ENCODE peak calls at places on chromosomes 11 and 22, in five cellular contexts. One of them, this sample, is unnamed.

GRCh38 chr11:11468919-11469318 is 115.9 kb upstream of the CSNK2A3 start:
- DNase-seq in ovary: no peak
- DNase-seq in IMR-90: peak; percentile 62
- DNase-seq in fibroblast of lung: peak; percentile 25
- DNase-seq in left ventricle myocardium inferior: no peak
- DNase-seq in this sample: no peak

GRCh38 chr11:102678022-102678421 is 27.5 kb downstream of the MMP27 start:
- DNase-seq in fibroblast of lung: no peak
- DNase-seq in left ventricle myocardium inferior: no peak
- DNase-seq in ovary: no peak
- DNase-seq in IMR-90: no peak
- DNase-seq in this sample: no peak

GRCh38 chr11:66112640-66113098 is 42.6 kb downstream of the PACS1 start:
- DNase-seq in fibroblast of lung: peak; percentile 43
- DNase-seq in IMR-90: peak; percentile 76
- DNase-seq in ovary: no peak
- DNase-seq in left ventricle myocardium inferior: no peak
- DNase-seq in this sample: peak; percentile 66

GRCh38 chr11:58592760-58593472 is 14.1 kb downstream of the ZFP91 start:
- DNase-seq in ovary: no peak
- DNase-seq in IMR-90: no peak
- DNase-seq in left ventricle myocardium inferior: no peak
- DNase-seq in fibroblast of lung: no peak
- DNase-seq in this sample: no peak

GRCh38 chr11:66443602-66444001 is 5.0 kb upstream of the MRPL11 start:
- DNase-seq in left ventricle myocardium inferior: no peak
- DNase-seq in fibroblast of lung: peak; percentile 79
- DNase-seq in ovary: no peak
- DNase-seq in IMR-90: peak; percentile 92
- DNase-seq in this sample: peak; percentile 93

GRCh38 chr11:116638463-116638862 is 134.3 kb downstream of the BUD13 start:
- DNase-seq in fibroblast of lung: no peak
- DNase-seq in IMR-90: no peak
- DNase-seq in ovary: no peak
- DNase-seq in left ventricle myocardium inferior: no peak
- DNase-seq in this sample: no peak

GRCh38 chr11:68538025-68538424 is 77.5 kb downstream of the PPP6R3 start:
- DNase-seq in ovary: no peak
- DNase-seq in fibroblast of lung: no peak
- DNase-seq in IMR-90: no peak
- DNase-seq in left ventricle myocardium inferior: no peak
- DNase-seq in this sample: no peak

GRCh38 chr11:9001736-9002135 is 2.1 kb downstream of the NRIP3 start:
- DNase-seq in IMR-90: peak; percentile 95
- DNase-seq in fibroblast of lung: peak; percentile 68
- DNase-seq in ovary: no peak
- DNase-seq in left ventricle myocardium inferior: no peak
- DNase-seq in this sample: peak; percentile 48

GRCh38 chr11:124582565-124582964 is 12.8 kb downstream of the OR8A1 start:
- DNase-seq in IMR-90: no peak
- DNase-seq in ovary: no peak
- DNase-seq in fibroblast of lung: no peak
- DNase-seq in left ventricle myocardium inferior: no peak
- DNase-seq in this sample: no peak

GRCh38 chr11:10731064-10731680 is 19.9 kb upstream of the CTR9 start:
- DNase-seq in fibroblast of lung: no peak
- DNase-seq in IMR-90: peak; percentile 36
- DNase-seq in left ventricle myocardium inferior: no peak
- DNase-seq in ovary: no peak
- DNase-seq in this sample: no peak

GRCh38 chr11:91742155-91742554 is 482.5 kb upstream of the FAT3 start:
- DNase-seq in ovary: no peak
- DNase-seq in fibroblast of lung: no peak
- DNase-seq in left ventricle myocardium inferior: no peak
- DNase-seq in IMR-90: no peak
- DNase-seq in this sample: no peak

GRCh38 chr11:118619444-118620205 is 12.2 kb downstream of the PHLDB1 start:
- DNase-seq in ovary: peak; percentile 56
- DNase-seq in fibroblast of lung: peak; percentile 96
- DNase-seq in IMR-90: peak; percentile 98
- DNase-seq in left ventricle myocardium inferior: no peak
- DNase-seq in this sample: peak; percentile 88

GRCh38 chr11:129451524-129451923 is 75.9 kb downstream of the BARX2 start:
- DNase-seq in ovary: no peak
- DNase-seq in left ventricle myocardium inferior: no peak
- DNase-seq in fibroblast of lung: no peak
- DNase-seq in IMR-90: no peak
- DNase-seq in this sample: no peak

GRCh38 chr11:86735462-86736302 is 63.3 kb upstream of the ME3 start:
- DNase-seq in left ventricle myocardium inferior: no peak
- DNase-seq in fibroblast of lung: peak; percentile 63
- DNase-seq in ovary: no peak
- DNase-seq in IMR-90: peak; percentile 82
- DNase-seq in this sample: no peak

GRCh38 chr11:126748097-126748756 is 252.3 kb downstream of the KIRREL3 start:
- DNase-seq in ovary: no peak
- DNase-seq in fibroblast of lung: no peak
- DNase-seq in left ventricle myocardium inferior: no peak
- DNase-seq in IMR-90: no peak
- DNase-seq in this sample: no peak

GRCh38 chr11:93895106-93895862 is 44.9 kb upstream of the VSTM5 start:
- DNase-seq in left ventricle myocardium inferior: no peak
- DNase-seq in ovary: peak; percentile 39
- DNase-seq in IMR-90: peak; percentile 82
- DNase-seq in fibroblast of lung: peak; percentile 75
- DNase-seq in this sample: peak; percentile 85

GRCh38 chr22:47995718-47996117 is 1233.3 kb downstream of the TBC1D22A start:
- DNase-seq in IMR-90: no peak
- DNase-seq in ovary: no peak
- DNase-seq in left ventricle myocardium inferior: no peak
- DNase-seq in fibroblast of lung: no peak
- DNase-seq in this sample: no peak

GRCh38 chr11:19389787-19390303 is 149.1 kb upstream of the E2F8 start:
- DNase-seq in left ventricle myocardium inferior: no peak
- DNase-seq in fibroblast of lung: peak; percentile 85
- DNase-seq in ovary: peak; percentile 31
- DNase-seq in IMR-90: peak; percentile 27
- DNase-seq in this sample: no peak

GRCh38 chr22:36067237-36067558 is 38.6 kb upstream of the RBFOX2 start:
- DNase-seq in IMR-90: no peak
- DNase-seq in fibroblast of lung: no peak
- DNase-seq in ovary: no peak
- DNase-seq in left ventricle myocardium inferior: no peak
- DNase-seq in this sample: no peak

GRCh38 chr22:24330636-24331035 is 60.0 kb downstream of the SPECC1L start:
- DNase-seq in fibroblast of lung: no peak
- DNase-seq in ovary: no peak
- DNase-seq in left ventricle myocardium inferior: no peak
- DNase-seq in IMR-90: no peak
- DNase-seq in this sample: no peak

GRCh38 chr11:18135308-18135707 is 2.9 kb downstream of the MRGPRX3 start:
- DNase-seq in fibroblast of lung: no peak
- DNase-seq in ovary: no peak
- DNase-seq in IMR-90: no peak
- DNase-seq in left ventricle myocardium inferior: no peak
- DNase-seq in this sample: no peak

GRCh38 chr11:103601230-103601846 is 435.1 kb upstream of the DDI1 start:
- DNase-seq in ovary: no peak
- DNase-seq in fibroblast of lung: peak; percentile 77
- DNase-seq in left ventricle myocardium inferior: no peak
- DNase-seq in IMR-90: peak; percentile 74
- DNase-seq in this sample: peak; percentile 44

GRCh38 chr22:36823177-36823839 is 6.5 kb upstream of the PVALB start:
- DNase-seq in left ventricle myocardium inferior: no peak
- DNase-seq in fibroblast of lung: no peak
- DNase-seq in IMR-90: peak; percentile 5
- DNase-seq in ovary: no peak
- DNase-seq in this sample: no peak

GRCh38 chr11:1263036-1263435 is 40.2 kb downstream of the MUC5B start:
- DNase-seq in left ventricle myocardium inferior: no peak
- DNase-seq in fibroblast of lung: no peak
- DNase-seq in ovary: no peak
- DNase-seq in IMR-90: no peak
- DNase-seq in this sample: no peak

GRCh38 chr11:1262172-1263006 is 39.5 kb downstream of the MUC5B start:
- DNase-seq in fibroblast of lung: peak; percentile 91
- DNase-seq in left ventricle myocardium inferior: peak; percentile 89
- DNase-seq in IMR-90: peak; percentile 89
- DNase-seq in ovary: peak; percentile 91
- DNase-seq in this sample: peak; percentile 56

GRCh38 chr11:1260620-1261019 is 37.8 kb downstream of the MUC5B start:
- DNase-seq in left ventricle myocardium inferior: no peak
- DNase-seq in ovary: no peak
- DNase-seq in IMR-90: no peak
- DNase-seq in fibroblast of lung: no peak
- DNase-seq in this sample: no peak

GRCh38 chr11:1260023-1260501 is 37.2 kb downstream of the MUC5B start:
- DNase-seq in IMR-90: no peak
- DNase-seq in left ventricle myocardium inferior: no peak
- DNase-seq in ovary: no peak
- DNase-seq in fibroblast of lung: peak; percentile 37
- DNase-seq in this sample: no peak

GRCh38 chr11:1261241-1262071 is 38.6 kb downstream of the MUC5B start:
- DNase-seq in left ventricle myocardium inferior: no peak
- DNase-seq in ovary: no peak
- DNase-seq in IMR-90: no peak
- DNase-seq in fibroblast of lung: no peak
- DNase-seq in this sample: no peak
- H3K4me3 ChIP-seq in left ventricle myocardium inferior: peak overlapping the region; percentile 66
- H3K4me3 ChIP-seq in ovary: no peak overlapping the region
- H3K4me3 ChIP-seq in IMR-90: no peak overlapping the region
- H3K4me3 ChIP-seq in fibroblast of lung: no peak overlapping the region
- H3K4me3 ChIP-seq in this sample: no peak overlapping the region

GRCh38 chr22:20531404-20532181 is 24.2 kb downstream of the MED15 start:
- DNase-seq in fibroblast of lung: peak; percentile 80
- DNase-seq in left ventricle myocardium inferior: peak; percentile 46
- DNase-seq in ovary: no peak
- DNase-seq in IMR-90: peak; percentile 90
- DNase-seq in this sample: no peak
- H3K4me3 ChIP-seq in fibroblast of lung: no peak overlapping the region
- H3K4me3 ChIP-seq in left ventricle myocardium inferior: peak overlapping the region; percentile 2
- H3K4me3 ChIP-seq in ovary: no peak overlapping the region
- H3K4me3 ChIP-seq in IMR-90: no peak overlapping the region
- H3K4me3 ChIP-seq in this sample: no peak overlapping the region

GRCh38 chr22:21032843-21033688 is 705 bp upstream of the SLC7A4 start:
- DNase-seq in fibroblast of lung: no peak
- DNase-seq in IMR-90: no peak
- DNase-seq in left ventricle myocardium inferior: no peak
- DNase-seq in ovary: no peak
- DNase-seq in this sample: no peak
- H3K4me3 ChIP-seq in fibroblast of lung: no peak overlapping the region
- H3K4me3 ChIP-seq in IMR-90: no peak overlapping the region
- H3K4me3 ChIP-seq in left ventricle myocardium inferior: peak overlapping the region; percentile 59
- H3K4me3 ChIP-seq in ovary: no peak overlapping the region
- H3K4me3 ChIP-seq in this sample: no peak overlapping the region

GRCh38 chr22:39556970-39557811 is 13.4 kb upstream of the CACNA1I start:
- DNase-seq in IMR-90: peak; percentile 7
- DNase-seq in left ventricle myocardium inferior: no peak
- DNase-seq in fibroblast of lung: peak; percentile 18
- DNase-seq in ovary: no peak
- DNase-seq in this sample: no peak
- H3K4me3 ChIP-seq in IMR-90: no peak overlapping the region
- H3K4me3 ChIP-seq in left ventricle myocardium inferior: peak overlapping the region; percentile 50
- H3K4me3 ChIP-seq in fibroblast of lung: no peak overlapping the region
- H3K4me3 ChIP-seq in ovary: no peak overlapping the region
- H3K4me3 ChIP-seq in this sample: no peak overlapping the region

DNA sequence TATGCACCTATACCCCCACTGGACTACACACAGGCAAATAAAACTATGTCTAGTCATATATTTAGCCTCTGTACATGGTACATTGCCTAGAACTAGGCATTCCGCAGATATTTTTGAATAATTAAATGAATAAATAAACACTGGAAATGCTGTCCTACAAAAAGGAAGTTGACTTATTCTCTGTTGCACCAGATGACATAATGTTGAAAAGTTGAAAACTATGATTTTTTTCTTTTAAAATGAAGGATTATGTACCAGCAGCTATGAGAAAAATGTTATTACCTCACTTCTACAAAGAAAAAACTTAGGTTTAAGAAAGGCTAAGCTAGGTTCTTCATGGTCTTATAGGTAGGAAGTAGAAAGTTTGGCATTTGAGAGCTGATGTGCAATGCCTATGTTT is 856.6 kb downstream of the METTL15 start:
- DNase-seq in IMR-90: peak; percentile 66
- DNase-seq in left ventricle myocardium inferior: no peak
- DNase-seq in ovary: no peak
- DNase-seq in fibroblast of lung: no peak
- DNase-seq in this sample: no peak
- H3K4me3 ChIP-seq in IMR-90: no peak overlapping the region
- H3K4me3 ChIP-seq in left ventricle myocardium inferior: no peak overlapping the region
- H3K4me3 ChIP-seq in ovary: no peak overlapping the region
- H3K4me3 ChIP-seq in fibroblast of lung: no peak overlapping the region
- H3K4me3 ChIP-seq in this sample: no peak overlapping the region

DNA sequence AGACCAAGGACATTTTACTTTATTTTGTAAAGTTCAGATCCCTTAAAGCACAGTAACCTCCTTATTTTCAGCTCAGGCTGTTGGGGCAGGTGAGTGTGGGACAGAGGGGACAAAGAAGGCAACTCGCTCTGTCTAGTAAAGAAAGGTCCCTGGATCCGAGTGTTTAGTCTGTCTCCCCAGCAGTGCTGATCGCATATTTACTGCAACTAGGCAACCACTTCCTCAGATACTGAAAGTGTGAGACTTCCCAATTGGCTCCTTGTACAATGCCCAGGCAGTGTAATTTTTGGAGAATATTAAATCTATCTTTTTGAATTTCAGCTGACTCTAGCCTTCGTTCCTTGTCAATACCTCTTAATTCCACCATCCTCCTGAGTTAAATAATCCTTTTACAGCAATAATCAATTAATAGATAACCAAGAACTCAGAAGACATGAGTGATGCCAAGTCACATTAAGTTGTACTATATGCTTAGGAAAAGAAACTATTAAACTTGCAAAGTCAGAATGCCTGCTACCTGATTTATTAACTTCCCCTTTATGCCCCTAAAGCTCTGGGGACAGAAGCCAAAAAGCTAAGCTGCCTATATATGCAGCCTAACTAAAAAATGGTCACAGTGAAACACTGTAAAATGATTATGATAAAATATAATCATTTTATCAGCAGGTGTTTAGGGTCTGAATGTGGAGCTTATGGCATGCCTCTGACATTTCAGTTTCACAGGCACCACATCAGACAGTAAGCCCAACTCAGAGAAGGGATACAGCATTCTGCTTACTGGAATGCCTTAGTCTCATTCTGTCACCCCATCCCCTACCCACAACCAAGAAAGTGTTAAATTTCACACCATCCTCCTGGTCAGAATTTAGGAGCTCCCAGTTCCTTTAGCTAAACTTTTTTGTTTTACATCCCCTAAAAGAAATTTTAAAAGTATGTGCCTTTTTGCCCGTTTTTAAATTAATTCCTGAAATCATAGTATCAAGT is 138.7 kb downstream of the TRIM44 start:
- DNase-seq in left ventricle myocardium inferior: no peak
- DNase-seq in fibroblast of lung: no peak
- DNase-seq in IMR-90: no peak
- DNase-seq in ovary: no peak
- DNase-seq in this sample: no peak
- H3K4me3 ChIP-seq in left ventricle myocardium inferior: no peak overlapping the region
- H3K4me3 ChIP-seq in fibroblast of lung: no peak overlapping the region
- H3K4me3 ChIP-seq in IMR-90: no peak overlapping the region
- H3K4me3 ChIP-seq in ovary: no peak overlapping the region
- H3K4me3 ChIP-seq in this sample: no peak overlapping the region

GRCh38 chr11:133560467-133560866 is 28.2 kb upstream of the OPCML start:
- DNase-seq in ovary: no peak
- DNase-seq in IMR-90: no peak
- DNase-seq in fibroblast of lung: no peak
- DNase-seq in left ventricle myocardium inferior: no peak
- DNase-seq in this sample: no peak
- H3K4me3 ChIP-seq in ovary: no peak overlapping the region
- H3K4me3 ChIP-seq in IMR-90: no peak overlapping the region
- H3K4me3 ChIP-seq in fibroblast of lung: no peak overlapping the region
- H3K4me3 ChIP-seq in left ventricle myocardium inferior: no peak overlapping the region
- H3K4me3 ChIP-seq in this sample: no peak overlapping the region